ENCODE peak calls at places on chromosomes 2 and 18, in ten cellular contexts. W is activated gamma-delta T cell treated with anti-CD3 and anti-CD28 coated beads, Interleukin-2, amount 50 U/mL, for 16 hours; Y is activated T-cell treated with anti-CD3 and anti-CD28 coated beads, Interleukin-2, amount 50 U/mL, for 48 hours; R is ovary; K is activated CD8-positive, alpha-beta memory T cell treated with anti-CD3 and anti-CD28 coated beads for 48 hours; S is GDM1; B is NCI-H1105 treated with DMSO at 0.1 percent for 48 hours; E is cardiac fibroblast; Z is BJ; A is adipocyte. J is an unnamed sample.

GRCh38 chr2:46097714-46098480 is 199.3 kb upstream of the EPAS1 start:
- DNase-seq in B (peak), K (no peak), A (peak), Y (no peak), Z (peak), W (no peak), R (peak), S (no peak), E (peak), J (no peak)

GRCh38 chr2:232544674-232545073 is 5.2 kb downstream of the CHRNG start:
- DNase-seq in R (no peak), S (no peak), A (no peak), B (no peak), Z (no peak), W (no peak), K (no peak), Y (no peak), E (no peak), J (no peak)

GRCh38 chr2:25594991-25595390 is 78.4 kb downstream of the DTNB start:
- DNase-seq in B (no peak), E (no peak), Y (no peak), Z (no peak), S (no peak), A (no peak), W (no peak), K (no peak), R (no peak), J (no peak)

GRCh38 chr18:28115149-28115550 is 61.8 kb downstream of the CDH2 start:
- DNase-seq in K (no peak), A (peak), E (peak), R (no peak), S (no peak), Y (no peak), W (no peak), Z (peak), B (no peak), J (no peak)

GRCh38 chr2:138931284-138932256 is 151.4 kb upstream of the NXPH2 start:
- DNase-seq in Y (no peak), S (no peak), E (no peak), W (no peak), R (no peak), K (no peak), A (no peak), B (no peak), Z (no peak), J (no peak)

GRCh38 chr18:23200751-23201150 is 65.5 kb downstream of the CABLES1 start:
- DNase-seq in W (no peak), R (no peak), A (no peak), S (no peak), Y (no peak), Z (no peak), K (no peak), E (no peak), B (no peak), J (no peak)

GRCh38 chr2:26170795-26171194 is 2.1 kb upstream of the GAREM2 start:
- DNase-seq in W (no peak), E (no peak), Z (no peak), R (no peak), S (no peak), Y (no peak), A (no peak), B (no peak), K (no peak), J (no peak)

GRCh38 chr2:241160318-241160717 is 10.1 kb downstream of the PPP1R7 start:
- DNase-seq in R (no peak), S (no peak), K (no peak), W (no peak), Y (no peak), E (no peak), Z (no peak), B (no peak), A (no peak), J (no peak)